ENCODE peak calls at places on chromosome 21, in eight cellular contexts. One of them, this sample, is unnamed.

GRCh38 chr21:39373634-39374033 is 24.7 kb upstream of the HMGN1 start:
- DNase-seq in astrocyte: peak; percentile 35
- DNase-seq in body of pancreas: no peak
- DNase-seq in ovary: no peak
- DNase-seq in thoracic aorta: no peak
- DNase-seq in heart left ventricle: no peak
- DNase-seq in heart right ventricle: no peak
- DNase-seq in tibial artery: no peak
- DNase-seq in this sample: no peak

GRCh38 chr21:41258617-41259016 is 58.0 kb upstream of the FAM3B start:
- DNase-seq in astrocyte: no peak
- DNase-seq in body of pancreas: no peak
- DNase-seq in ovary: no peak
- DNase-seq in thoracic aorta: no peak
- DNase-seq in heart left ventricle: no peak
- DNase-seq in heart right ventricle: no peak
- DNase-seq in tibial artery: no peak
- DNase-seq in this sample: no peak

GRCh38 chr21:32844653-32845443 is 73.3 kb upstream of the PAXBP1 start:
- DNase-seq in astrocyte: peak; percentile 62
- DNase-seq in body of pancreas: no peak
- DNase-seq in ovary: no peak
- DNase-seq in thoracic aorta: peak; percentile 10
- DNase-seq in heart left ventricle: no peak
- DNase-seq in heart right ventricle: no peak
- DNase-seq in tibial artery: no peak
- DNase-seq in this sample: no peak

GRCh38 chr21:23131177-23131576 is 2133.0 kb downstream of the NCAM2 start:
- DNase-seq in astrocyte: no peak
- DNase-seq in body of pancreas: no peak
- DNase-seq in ovary: no peak
- DNase-seq in thoracic aorta: no peak
- DNase-seq in heart left ventricle: no peak
- DNase-seq in heart right ventricle: no peak
- DNase-seq in tibial artery: no peak
- DNase-seq in this sample: no peak

GRCh38 chr21:17786219-17787181 is 32.7 kb downstream of the C21orf91 start:
- DNase-seq in astrocyte: no peak
- DNase-seq in body of pancreas: no peak
- DNase-seq in ovary: no peak
- DNase-seq in thoracic aorta: no peak
- DNase-seq in heart left ventricle: no peak
- DNase-seq in heart right ventricle: no peak
- DNase-seq in tibial artery: no peak
- DNase-seq in this sample: no peak

GRCh38 chr21:39451332-39452206 is at the start of gene SH3BGR:
- DNase-seq in astrocyte: peak; percentile 17
- DNase-seq in body of pancreas: peak; percentile 76
- DNase-seq in ovary: no peak
- DNase-seq in thoracic aorta: peak; percentile 53
- DNase-seq in heart left ventricle: peak; percentile 83
- DNase-seq in heart right ventricle: peak; percentile 69
- DNase-seq in tibial artery: peak; percentile 66
- DNase-seq in this sample: peak; percentile 64

GRCh38 chr21:25638634-25639166 is 358 bp upstream of the JAM2 start:
- DNase-seq in astrocyte: no peak
- DNase-seq in body of pancreas: no peak
- DNase-seq in ovary: no peak
- DNase-seq in thoracic aorta: no peak
- DNase-seq in heart left ventricle: no peak
- DNase-seq in heart right ventricle: no peak
- DNase-seq in tibial artery: no peak
- DNase-seq in this sample: no peak

GRCh38 chr21:29578306-29578705 is 279.6 kb downstream of the BACH1 start:
- DNase-seq in astrocyte: no peak
- DNase-seq in body of pancreas: no peak
- DNase-seq in ovary: no peak
- DNase-seq in thoracic aorta: no peak
- DNase-seq in heart left ventricle: no peak
- DNase-seq in heart right ventricle: no peak
- DNase-seq in tibial artery: no peak
- DNase-seq in this sample: no peak

GRCh38 chr21:33244781-33245105 is 15.0 kb downstream of the IFNAR2 start:
- DNase-seq in astrocyte: no peak
- DNase-seq in body of pancreas: no peak
- DNase-seq in ovary: no peak
- DNase-seq in thoracic aorta: no peak
- DNase-seq in heart left ventricle: no peak
- DNase-seq in heart right ventricle: no peak
- DNase-seq in tibial artery: no peak
- DNase-seq in this sample: no peak

GRCh38 chr21:36087362-36088138 is 17.7 kb downstream of the CBR1 start:
- DNase-seq in astrocyte: no peak
- DNase-seq in body of pancreas: no peak
- DNase-seq in ovary: no peak
- DNase-seq in thoracic aorta: no peak
- DNase-seq in heart left ventricle: no peak
- DNase-seq in heart right ventricle: no peak
- DNase-seq in tibial artery: no peak
- DNase-seq in this sample: no peak

GRCh38 chr21:39456665-39457064 is 4.9 kb downstream of the SH3BGR start:
- DNase-seq in astrocyte: no peak
- DNase-seq in body of pancreas: no peak
- DNase-seq in ovary: no peak
- DNase-seq in thoracic aorta: no peak
- DNase-seq in heart left ventricle: no peak
- DNase-seq in heart right ventricle: no peak
- DNase-seq in tibial artery: no peak
- DNase-seq in this sample: no peak

GRCh38 chr21:36691539-36692124 is 7.3 kb upstream of the SIM2 start:
- DNase-seq in astrocyte: peak; percentile 14
- DNase-seq in body of pancreas: no peak
- DNase-seq in ovary: no peak
- DNase-seq in thoracic aorta: no peak
- DNase-seq in heart left ventricle: no peak
- DNase-seq in heart right ventricle: no peak
- DNase-seq in tibial artery: no peak
- DNase-seq in this sample: no peak

GRCh38 chr21:33022489-33022827 is 3.3 kb upstream of the OLIG2 start:
- DNase-seq in astrocyte: no peak
- DNase-seq in body of pancreas: no peak
- DNase-seq in ovary: no peak
- DNase-seq in thoracic aorta: no peak
- DNase-seq in heart left ventricle: no peak
- DNase-seq in heart right ventricle: no peak
- DNase-seq in tibial artery: no peak
- DNase-seq in this sample: no peak

GRCh38 chr21:17777321-17777720 is 41.8 kb downstream of the C21orf91 start:
- DNase-seq in astrocyte: peak; percentile 49
- DNase-seq in body of pancreas: no peak
- DNase-seq in ovary: no peak
- DNase-seq in thoracic aorta: no peak
- DNase-seq in heart left ventricle: no peak
- DNase-seq in heart right ventricle: no peak
- DNase-seq in tibial artery: no peak
- DNase-seq in this sample: no peak

GRCh38 chr21:23921670-23922418 is 1685.4 kb downstream of the MRPL39 start:
- DNase-seq in astrocyte: no peak
- DNase-seq in body of pancreas: no peak
- DNase-seq in ovary: no peak
- DNase-seq in thoracic aorta: no peak
- DNase-seq in heart left ventricle: no peak
- DNase-seq in heart right ventricle: no peak
- DNase-seq in tibial artery: no peak
- DNase-seq in this sample: no peak

GRCh38 chr21:36209626-36210171 is 53.1 kb downstream of the DOP1B start:
- DNase-seq in astrocyte: peak; percentile 58
- DNase-seq in body of pancreas: peak; percentile 73
- DNase-seq in ovary: no peak
- DNase-seq in thoracic aorta: no peak
- DNase-seq in heart left ventricle: peak; percentile 30
- DNase-seq in heart right ventricle: no peak
- DNase-seq in tibial artery: no peak
- DNase-seq in this sample: no peak

DNA sequence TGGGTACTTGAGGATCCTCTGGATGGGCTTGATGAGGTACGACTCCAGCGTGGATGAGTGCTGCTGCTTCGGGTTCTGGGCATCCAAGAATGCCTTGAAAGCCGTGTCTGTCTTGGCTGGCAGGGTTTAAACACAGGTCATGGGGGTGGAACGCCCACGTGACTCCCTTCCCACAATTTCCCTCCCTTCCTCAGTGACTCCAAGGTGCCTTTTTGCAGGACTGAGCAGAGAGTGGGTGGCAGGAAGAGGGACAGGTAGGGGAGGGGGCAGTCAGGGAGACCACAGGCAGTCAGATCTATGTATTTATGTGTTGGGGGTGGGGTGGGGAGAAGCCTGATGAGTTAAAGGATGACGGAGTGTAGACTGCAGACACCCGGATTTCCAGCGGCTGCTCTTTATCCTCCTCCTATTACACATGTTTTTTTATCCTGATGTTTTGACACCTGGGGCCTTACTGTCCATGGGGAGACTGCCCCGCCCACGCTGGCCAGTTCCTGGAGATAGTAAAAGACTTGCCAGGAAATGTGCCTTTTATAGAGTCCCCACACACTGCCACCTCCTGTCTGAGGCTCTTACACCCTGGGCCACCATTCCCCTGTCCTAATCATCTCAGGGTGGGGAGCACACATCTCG is 103.2 kb upstream of the KRTAP19-8 start:
- DNase-seq in astrocyte: no peak
- DNase-seq in body of pancreas: no peak
- DNase-seq in ovary: no peak
- DNase-seq in thoracic aorta: no peak
- DNase-seq in heart left ventricle: no peak
- DNase-seq in heart right ventricle: no peak
- DNase-seq in tibial artery: no peak
- DNase-seq in this sample: no peak
- TF ChIP-seq CTCF in astrocyte: no peak
- TF ChIP-seq CTCF in body of pancreas: no peak
- TF ChIP-seq CTCF in ovary: no peak
- TF ChIP-seq CTCF in thoracic aorta: no peak
- TF ChIP-seq CTCF in heart left ventricle: no peak
- TF ChIP-seq CTCF in heart right ventricle: no peak
- TF ChIP-seq CTCF in tibial artery: no peak
- TF ChIP-seq CTCF in this sample: no peak

GRCh38 chr21:44293551-44294231 is 6.2 kb upstream of the PFKL start:
- DNase-seq in astrocyte: no peak
- DNase-seq in body of pancreas: no peak
- DNase-seq in ovary: no peak
- DNase-seq in thoracic aorta: no peak
- DNase-seq in heart left ventricle: no peak
- DNase-seq in heart right ventricle: peak; percentile 20
- DNase-seq in tibial artery: no peak
- DNase-seq in this sample: no peak
- H3K4me1 ChIP-seq in astrocyte: no peaks in the 10 kb centered on the region
- H3K4me1 ChIP-seq in body of pancreas: peaks cover 8% of the 10 kb centered on the region
- H3K4me1 ChIP-seq in ovary: no peaks in the 10 kb centered on the region
- H3K4me1 ChIP-seq in thoracic aorta: peaks cover 15% of the 10 kb centered on the region
- H3K4me1 ChIP-seq in heart left ventricle: peaks cover 8% of the 10 kb centered on the region
- H3K4me1 ChIP-seq in heart right ventricle: peaks cover 17% of the 10 kb centered on the region
- H3K4me1 ChIP-seq in tibial artery: no peaks in the 10 kb centered on the region
- H3K4me1 ChIP-seq in this sample: no peaks in the 10 kb centered on the region

GRCh38 chr21:45356251-45356650 is 48.7 kb upstream of the COL18A1 start:
- DNase-seq in astrocyte: no peak
- DNase-seq in body of pancreas: no peak
- DNase-seq in ovary: no peak
- DNase-seq in thoracic aorta: no peak
- DNase-seq in heart left ventricle: no peak
- DNase-seq in heart right ventricle: no peak
- DNase-seq in tibial artery: no peak
- DNase-seq in this sample: no peak
- TF ChIP-seq CTCF in astrocyte: no peak
- TF ChIP-seq CTCF in body of pancreas: no peak
- TF ChIP-seq CTCF in ovary: no peak
- TF ChIP-seq CTCF in thoracic aorta: no peak
- TF ChIP-seq CTCF in heart left ventricle: peak; percentile 8
- TF ChIP-seq CTCF in heart right ventricle: peak; percentile 11
- TF ChIP-seq CTCF in tibial artery: no peak
- TF ChIP-seq CTCF in this sample: no peak

GRCh38 chr21:15207231-15207630 is 142.4 kb upstream of the NRIP1 start:
- DNase-seq in astrocyte: no peak
- DNase-seq in body of pancreas: no peak
- DNase-seq in ovary: no peak
- DNase-seq in thoracic aorta: no peak
- DNase-seq in heart left ventricle: no peak
- DNase-seq in heart right ventricle: no peak
- DNase-seq in tibial artery: no peak
- DNase-seq in this sample: no peak
- H3K4me1 ChIP-seq in astrocyte: no peaks in the 10 kb centered on the region
- H3K4me1 ChIP-seq in body of pancreas: peaks cover 13% of the 10 kb centered on the region
- H3K4me1 ChIP-seq in ovary: no peaks in the 10 kb centered on the region
- H3K4me1 ChIP-seq in thoracic aorta: no peaks in the 10 kb centered on the region
- H3K4me1 ChIP-seq in heart left ventricle: peaks cover 12% of the 10 kb centered on the region
- H3K4me1 ChIP-seq in heart right ventricle: peaks cover 15% of the 10 kb centered on the region
- H3K4me1 ChIP-seq in tibial artery: no peaks in the 10 kb centered on the region
- H3K4me1 ChIP-seq in this sample: no peaks in the 10 kb centered on the region

DNA sequence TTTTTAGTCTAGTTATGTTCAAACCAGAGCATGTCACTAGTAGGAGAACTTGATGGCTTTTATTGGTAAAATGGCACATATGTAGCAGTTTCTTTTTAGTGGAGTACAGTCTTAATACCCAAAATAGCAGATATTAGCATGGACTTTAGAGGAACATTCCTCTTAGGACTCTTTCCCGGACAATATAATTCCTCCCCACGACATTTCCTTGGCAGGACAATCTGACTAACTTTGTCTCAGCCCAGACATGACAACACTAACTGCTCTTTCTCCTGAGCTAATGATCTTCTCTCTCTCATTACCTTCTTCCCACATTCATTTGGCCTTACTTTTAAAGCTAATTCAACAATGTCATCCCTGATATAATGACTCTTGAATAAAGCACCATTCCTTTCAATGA is 62.5 kb downstream of the ADAMTS1 start:
- DNase-seq in astrocyte: no peak
- DNase-seq in body of pancreas: no peak
- DNase-seq in ovary: no peak
- DNase-seq in thoracic aorta: no peak
- DNase-seq in heart left ventricle: no peak
- DNase-seq in heart right ventricle: no peak
- DNase-seq in tibial artery: no peak
- DNase-seq in this sample: no peak
- TF ChIP-seq CTCF in astrocyte: no peak
- TF ChIP-seq CTCF in body of pancreas: no peak
- TF ChIP-seq CTCF in ovary: no peak
- TF ChIP-seq CTCF in thoracic aorta: no peak
- TF ChIP-seq CTCF in heart left ventricle: no peak
- TF ChIP-seq CTCF in heart right ventricle: no peak
- TF ChIP-seq CTCF in tibial artery: no peak
- TF ChIP-seq CTCF in this sample: no peak

This sample was measured in breast epithelium.